ENCODE peak calls at places on chromosomes 16 and 17, in nine cellular contexts. D, M, T, W, Q, V, Z, Y and X are unnamed samples.

GRCh38 chr16:17177242-17177967 is 293.4 kb downstream of the XYLT1 start:
- DNase-seq in D (no peak), M (no peak), T (no peak), W (no peak), Q (peak), V (no peak), Z (no peak), Y (no peak), X (no peak)

GRCh38 chr17:48002208-48002919 is 31.5 kb downstream of the CDK5RAP3 start:
- DNase-seq in D (no peak), M (no peak), T (no peak), W (no peak), Q (no peak), V (no peak), Z (no peak), Y (peak), X (no peak)

GRCh38 chr16:86100205-86101134 is 201.5 kb downstream of the IRF8 start:
- DNase-seq in D (no peak), M (no peak), T (peak), W (no peak), Q (no peak), V (peak), Z (no peak), Y (no peak), X (no peak)

GRCh38 chr17:48577946-48578615 is at the start of gene HOXB4:
- DNase-seq in D (peak), M (peak), T (no peak), W (peak), Q (no peak), V (peak), Z (no peak), Y (peak), X (peak)

GRCh38 chr16:19463468-19464315 is 46.0 kb downstream of the TMC5 start:
- DNase-seq in D (no peak), M (no peak), T (no peak), W (no peak), Q (no peak), V (no peak), Z (no peak), Y (no peak), X (no peak)

GRCh38 chr16:89395150-89396142 is 94.9 kb downstream of the ANKRD11 start:
- DNase-seq in D (peak), M (no peak), T (peak), W (no peak), Q (peak), V (peak), Z (peak), Y (no peak), X (no peak)

GRCh38 chr17:74417178-74418045 is 14.5 kb upstream of the GPRC5C start:
- DNase-seq in D (no peak), M (peak), T (no peak), W (no peak), Q (no peak), V (peak), Z (no peak), Y (peak), X (no peak)

GRCh38 chr17:44254696-44255095 is 13.2 kb downstream of the SLC4A1 start:
- DNase-seq in D (no peak), M (no peak), T (no peak), W (no peak), Q (no peak), V (no peak), Z (no peak), Y (no peak), X (no peak)

GRCh38 chr17:22490399-22490798 is 798.1 kb downstream of the KCNJ18 start:
- DNase-seq in D (no peak), M (no peak), T (no peak), W (no peak), Q (no peak), V (no peak), Z (no peak), Y (no peak), X (no peak)
- TF ChIP-seq CTCF in D (no peak), M (no peak), T (no peak), W (no peak), Q (no peak), V (no peak), Z (no peak), Y (no peak), X (no peak)

GRCh38 chr17:79361221-79361734 is 249.6 kb downstream of the RBFOX3 start:
- DNase-seq in D (no peak), M (no peak), T (no peak), W (no peak), Q (no peak), V (no peak), Z (no peak), Y (no peak), X (no peak)

GRCh38 chr17:79362996-79363305 is 247.9 kb downstream of the RBFOX3 start:
- DNase-seq in D (no peak), M (no peak), T (no peak), W (no peak), Q (no peak), V (no peak), Z (no peak), Y (no peak), X (no peak)

GRCh38 chr17:79362086-79362995 is 248.5 kb downstream of the RBFOX3 start:
- DNase-seq in D (no peak), M (no peak), T (no peak), W (no peak), Q (no peak), V (no peak), Z (no peak), Y (no peak), X (no peak)

GRCh38 chr17:79356839-79357447 is 253.9 kb downstream of the RBFOX3 start:
- DNase-seq in D (no peak), M (no peak), T (no peak), W (no peak), Q (no peak), V (no peak), Z (no peak), Y (no peak), X (no peak)

DNA sequence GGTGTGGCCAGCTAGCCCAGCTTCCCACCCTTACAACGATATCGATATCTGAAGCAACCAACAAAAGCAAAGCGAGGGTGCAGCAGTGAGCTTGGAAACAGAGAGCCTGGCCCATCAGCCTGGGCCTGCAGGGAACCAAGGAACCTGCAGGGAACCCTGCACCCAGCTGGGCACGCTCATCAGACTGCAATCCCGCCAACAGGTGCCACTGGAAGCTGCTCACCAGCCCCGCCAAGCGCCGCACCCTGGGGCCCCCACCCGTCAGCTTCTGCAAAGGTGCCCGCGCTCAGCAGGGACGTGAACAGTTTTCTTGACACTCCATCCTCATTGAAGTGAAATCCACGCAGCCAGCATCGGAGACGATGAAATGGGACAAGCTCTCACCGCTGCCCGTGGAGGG is 250.7 kb downstream of the RBFOX3 start:
- DNase-seq in D (no peak), M (no peak), T (no peak), W (no peak), Q (no peak), V (no peak), Z (no peak), Y (no peak), X (no peak)
- TF ChIP-seq CTCF in D (no peak), M (no peak), T (no peak), W (no peak), Q (no peak), V (no peak), Z (no peak), Y (no peak), X (no peak)

GRCh38 chr16:8905795-8906591 is 23.8 kb downstream of the LITAFD start:
- DNase-seq in D (no peak), M (no peak), T (no peak), W (no peak), Q (no peak), V (no peak), Z (no peak), Y (no peak), X (no peak)
- TF ChIP-seq CTCF in D (no peak), M (no peak), T (no peak), W (peak), Q (peak), V (no peak), Z (peak), Y (no peak), X (peak)

GRCh38 chr17:65918921-65919546 is 272.9 kb downstream of the CEP112 start:
- DNase-seq in D (no peak), M (no peak), T (no peak), W (no peak), Q (no peak), V (peak), Z (no peak), Y (no peak), X (no peak)
- TF ChIP-seq CTCF in D (no peak), M (no peak), T (no peak), W (no peak), Q (peak), V (no peak), Z (peak), Y (no peak), X (no peak)

DNA sequence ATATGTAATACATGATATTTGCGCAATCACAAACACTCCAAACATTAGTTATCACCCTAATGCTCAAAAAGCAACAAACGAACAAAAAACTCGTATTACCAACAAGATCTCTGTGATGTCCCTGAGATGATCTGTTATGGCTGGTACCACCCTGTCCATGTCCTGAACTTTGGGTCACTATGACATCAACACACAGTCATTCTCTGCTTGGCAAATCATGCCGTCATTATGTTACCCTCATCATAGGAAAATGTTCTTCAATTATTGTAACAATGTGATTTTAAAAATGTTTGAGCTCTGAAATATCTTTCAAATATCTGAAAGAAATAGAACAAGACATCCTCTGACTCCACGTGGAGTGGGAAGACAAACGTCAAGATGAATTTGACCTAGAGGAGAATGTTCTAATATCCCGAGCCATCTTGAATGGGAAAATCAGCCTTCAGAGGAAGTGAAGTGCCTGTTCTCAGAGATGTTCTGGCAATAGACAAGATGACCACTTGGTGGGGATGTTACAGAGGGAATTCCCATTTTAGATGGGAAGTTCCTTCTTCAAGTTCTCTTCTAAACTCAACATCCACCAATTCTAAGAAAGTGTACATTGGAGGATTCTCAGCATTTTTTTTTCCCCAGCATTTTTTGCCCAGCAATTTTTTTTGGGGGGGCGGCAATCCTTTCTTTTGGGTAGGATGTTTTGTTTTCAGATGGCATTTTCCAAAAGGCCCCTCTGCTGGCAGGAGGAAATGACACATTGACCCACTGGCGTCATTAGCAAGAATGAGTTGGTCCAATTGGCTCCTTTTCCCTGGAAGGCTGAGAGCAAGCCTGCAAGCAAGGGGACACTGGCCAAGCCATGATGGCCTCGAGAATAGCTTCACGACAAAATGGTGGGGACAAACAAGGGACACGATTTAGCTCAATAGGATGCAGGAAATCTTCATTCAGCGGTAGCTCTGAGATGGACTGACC is 3.7 kb upstream of the HSD17B2 start:
- DNase-seq in D (no peak), M (no peak), T (no peak), W (no peak), Q (peak), V (no peak), Z (no peak), Y (peak), X (no peak)
- TF ChIP-seq CTCF in D (no peak), M (peak), T (peak), W (peak), Q (peak), V (peak), Z (peak), Y (peak), X (peak)

DNA sequence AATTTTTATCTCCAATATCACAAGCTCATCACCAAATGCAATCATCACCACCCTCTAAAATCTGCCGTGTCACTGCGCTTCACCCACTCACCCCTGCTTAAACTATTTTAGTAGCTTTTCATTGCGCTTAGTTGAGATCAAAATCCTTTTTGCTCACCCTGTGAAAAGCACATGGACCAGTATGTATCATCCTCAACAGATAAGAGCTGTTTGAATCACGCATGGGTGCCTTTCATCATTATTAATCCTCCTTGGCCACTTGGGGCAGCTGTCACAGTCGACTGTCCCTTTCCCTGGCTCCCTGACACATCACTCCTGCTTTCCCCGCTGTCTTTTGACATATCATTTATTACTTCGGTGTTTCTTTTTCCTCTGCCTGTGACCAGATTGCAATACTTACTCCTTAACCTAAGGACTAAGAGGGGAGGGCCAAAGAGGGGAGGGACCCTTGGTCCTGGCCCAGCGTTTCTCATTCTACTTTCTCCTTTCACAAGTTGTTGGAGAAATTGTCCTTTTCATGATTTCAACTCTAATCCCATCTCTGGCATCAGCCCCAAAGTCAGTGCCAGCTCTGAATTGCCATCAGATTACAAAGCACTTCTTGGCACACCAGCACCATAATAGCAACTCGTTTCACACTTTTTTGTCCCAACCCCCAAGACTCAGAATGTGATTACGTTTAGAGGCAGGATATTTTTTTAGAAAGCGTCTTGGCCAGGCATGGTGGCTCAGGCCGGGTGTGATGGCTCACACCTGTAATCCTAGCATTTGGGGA is 8.6 kb upstream of the KDM6B start:
- DNase-seq in D (no peak), M (no peak), T (peak), W (no peak), Q (no peak), V (no peak), Z (no peak), Y (no peak), X (no peak)
- TF ChIP-seq CTCF in D (no peak), M (peak), T (no peak), W (no peak), Q (peak), V (no peak), Z (peak), Y (no peak), X (peak)

DNA sequence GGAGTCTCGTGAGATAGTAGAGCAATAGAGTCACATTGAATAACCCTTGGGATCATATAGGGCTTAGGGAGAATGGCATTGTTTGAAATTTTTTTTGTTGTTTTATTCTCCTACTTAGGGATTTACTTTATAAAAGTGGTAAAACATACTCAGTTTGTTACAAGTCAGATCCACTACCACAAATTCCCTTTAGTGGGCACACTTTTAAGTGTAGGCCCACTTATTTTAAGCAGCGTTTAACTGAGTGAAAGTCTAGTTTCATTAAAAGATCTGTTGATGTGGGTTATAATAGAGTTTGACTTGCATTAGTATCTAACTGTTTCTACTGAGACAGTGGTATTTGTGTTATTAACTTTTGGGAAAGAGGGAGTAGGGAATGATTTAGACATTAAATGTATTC is 49.3 kb downstream of the USP10 start:
- DNase-seq in D (no peak), M (no peak), T (no peak), W (no peak), Q (no peak), V (no peak), Z (no peak), Y (no peak), X (no peak)
- TF ChIP-seq CTCF in D (no peak), M (no peak), T (no peak), W (no peak), Q (no peak), V (no peak), Z (no peak), Y (no peak), X (no peak)

GRCh38 chr16:24009955-24010354 is 174.2 kb downstream of the PRKCB start:
- DNase-seq in D (no peak), M (no peak), T (no peak), W (no peak), Q (no peak), V (no peak), Z (no peak), Y (peak), X (no peak)
- TF ChIP-seq CTCF in D (no peak), M (no peak), T (no peak), W (no peak), Q (no peak), V (no peak), Z (no peak), Y (no peak), X (no peak)

GRCh38 chr16:82824408-82824807 is 197.6 kb downstream of the CDH13 start:
- DNase-seq in D (no peak), M (no peak), T (no peak), W (no peak), Q (no peak), V (no peak), Z (no peak), Y (no peak), X (no peak)
- TF ChIP-seq CTCF in D (no peak), M (no peak), T (no peak), W (no peak), Q (no peak), V (no peak), Z (no peak), Y (no peak), X (no peak)

GRCh38 chr17:76793775-76794174 is 55.9 kb downstream of the MFSD11 start:
- DNase-seq in D (no peak), M (peak), T (no peak), W (no peak), Q (no peak), V (no peak), Z (no peak), Y (peak), X (no peak)
- TF ChIP-seq CTCF in D (no peak), M (no peak), T (peak), W (peak), Q (peak), V (no peak), Z (no peak), Y (peak), X (peak)